ENCODE peak calls at places on chromosomes 1 and 21, in seven cellular contexts. H is pulmonary artery endothelial cell, Q is neural crest cell, F is NB4, B is endothelial cell of umbilical vein, L is NCI-H1694, V is GM12865. T is an unnamed sample.

GRCh38 chr1:46407636-46408035 is 13.5 kb downstream of the FAAH start:
- DNase-seq in H (no peak), Q (no peak), F (no peak), B (no peak), L (no peak), V (no peak), T (no peak)

GRCh38 chr1:2209400-2210083 is 15.0 kb upstream of the FAAP20 start:
- DNase-seq in H (no peak), Q (no peak), F (no peak), B (no peak), L (no peak), V (no peak), T (no peak)

GRCh38 chr1:2073382-2074230 is 23.4 kb downstream of the PRKCZ start:
- DNase-seq in H (no peak), Q (peak; percentile 58), F (no peak), B (no peak), L (peak; percentile 30), V (no peak), T (no peak)

GRCh38 chr1:167627865-167628641 is 2.0 kb upstream of the RCSD1 start:
- DNase-seq in H (no peak), Q (no peak), F (peak; percentile 96), B (no peak), L (no peak), V (peak; percentile 95), T (no peak)

GRCh38 chr1:112762541-112763141 is 47.5 kb upstream of the PPM1J start:
- DNase-seq in H (no peak), Q (no peak), F (no peak), B (no peak), L (peak; percentile 9), V (no peak), T (no peak)

GRCh38 chr1:77762072-77762476 is 2.4 kb upstream of the USP33 start:
- DNase-seq in H (no peak), Q (no peak), F (peak; percentile 41), B (peak; percentile 29), L (no peak), V (no peak), T (no peak)

GRCh38 chr1:2304921-2305681 is 77.0 kb downstream of the SKI start:
- DNase-seq in H (no peak), Q (no peak), F (no peak), B (no peak), L (no peak), V (no peak), T (no peak)

GRCh38 chr1:55050283-55050682 is 10.9 kb downstream of the PCSK9 start:
- DNase-seq in H (no peak), Q (no peak), F (no peak), B (no peak), L (peak; percentile 43), V (no peak), T (no peak)

GRCh38 chr1:114756949-114757454 is 782 bp downstream of the CSDE1 start:
- DNase-seq in H (no peak), Q (peak; percentile 36), F (peak; percentile 82), B (no peak), L (peak; percentile 44), V (no peak), T (no peak)

GRCh38 chr1:176017722-176018121 is 189.4 kb downstream of the COP1 start:
- DNase-seq in H (no peak), Q (no peak), F (no peak), B (no peak), L (no peak), V (no peak), T (no peak)

GRCh38 chr1:172447641-172448040 is 3.8 kb upstream of the PIGC start:
- DNase-seq in H (no peak), Q (no peak), F (peak; percentile 89), B (no peak), L (no peak), V (no peak), T (no peak)

GRCh38 chr21:25872271-25872670 is 137.5 kb downstream of the GABPA start:
- DNase-seq in H (no peak), Q (no peak), F (peak; percentile 1), B (no peak), L (no peak), V (no peak), T (no peak)

GRCh38 chr1:154973344-154974085 is 966 bp upstream of the CKS1B start:
- DNase-seq in H (peak; percentile 96), Q (peak; percentile 93), F (peak; percentile 95), B (peak; percentile 98), L (peak; percentile 93), V (peak; percentile 96), T (peak; percentile 75)

GRCh38 chr1:82007804-82008203 is 207.1 kb downstream of the ADGRL2 start:
- DNase-seq in H (no peak), Q (no peak), F (no peak), B (no peak), L (no peak), V (no peak), T (no peak)

GRCh38 chr1:150568567-150568966 is 10.8 kb downstream of the MCL1 start:
- DNase-seq in H (no peak), Q (no peak), F (no peak), B (no peak), L (no peak), V (peak; percentile 65), T (no peak)

GRCh38 chr1:161226320-161226711 is 456 bp downstream of the TOMM40L start:
- DNase-seq in H (no peak), Q (no peak), F (peak; percentile 27), B (no peak), L (no peak), V (peak; percentile 32), T (no peak)

GRCh38 chr21:34122047-34122446 is 48.7 kb downstream of the MRPS6 start:
- DNase-seq in H (no peak), Q (no peak), F (no peak), B (no peak), L (no peak), V (no peak), T (no peak)

GRCh38 chr1:53835491-53835890 is 2.6 kb downstream of the NDC1 start:
- DNase-seq in H (no peak), Q (no peak), F (no peak), B (no peak), L (no peak), V (peak; percentile 30), T (no peak)

GRCh38 chr1:202150607-202151006 is 6.1 kb upstream of the ARL8A start:
- DNase-seq in H (no peak), Q (no peak), F (peak; percentile 71), B (no peak), L (no peak), V (no peak), T (no peak)

GRCh38 chr1:85148524-85149250 is 52.1 kb downstream of the SYDE2 start:
- DNase-seq in H (no peak), Q (no peak), F (peak; percentile 5), B (no peak), L (no peak), V (peak; percentile 77), T (no peak)

GRCh38 chr21:37045556-37045955 is 27.3 kb downstream of the PIGP start:
- DNase-seq in H (no peak), Q (no peak), F (no peak), B (no peak), L (no peak), V (no peak), T (no peak)

GRCh38 chr1:67537647-67538018 is 107.4 kb upstream of the SERBP1 start:
- DNase-seq in H (no peak), Q (no peak), F (peak; percentile 21), B (no peak), L (no peak), V (no peak), T (no peak)

GRCh38 chr1:223628233-223628632 is 37.3 kb downstream of the CAPN8 start:
- DNase-seq in H (no peak), Q (peak; percentile 41), F (peak; percentile 68), B (no peak), L (peak; percentile 31), V (peak; percentile 51), T (no peak)

GRCh38 chr1:1118011-1118892 is 2.4 kb upstream of the C1orf159 start:
- DNase-seq in H (no peak), Q (no peak), F (no peak), B (no peak), L (no peak), V (no peak), T (no peak)

GRCh38 chr1:210558302-210558701 is 229.6 kb downstream of the HHAT start:
- DNase-seq in H (no peak), Q (no peak), F (no peak), B (no peak), L (no peak), V (no peak), T (no peak)

GRCh38 chr1:75234499-75235064 is 100.4 kb downstream of the LHX8 start:
- DNase-seq in H (no peak), Q (no peak), F (no peak), B (no peak), L (no peak), V (no peak), T (no peak)

GRCh38 chr1:153180556-153180955 is 22.7 kb upstream of the LELP1 start:
- DNase-seq in H (no peak), Q (no peak), F (no peak), B (no peak), L (no peak), V (no peak), T (no peak)

GRCh38 chr1:8374812-8375211 is 56.9 kb downstream of the SLC45A1 start:
- DNase-seq in H (no peak), Q (no peak), F (peak; percentile 45), B (peak; percentile 55), L (no peak), V (peak; percentile 22), T (no peak)

GRCh38 chr1:105485207-105485606 is 1571.3 kb upstream of the PRMT6 start:
- DNase-seq in H (no peak), Q (no peak), F (no peak), B (no peak), L (no peak), V (no peak), T (no peak)

GRCh38 chr1:48697066-48697707 is 79.5 kb downstream of the BEND5 start:
- DNase-seq in H (no peak), Q (peak; percentile 82), F (peak; percentile 60), B (peak; percentile 29), L (peak; percentile 82), V (peak; percentile 47), T (no peak)

GRCh38 chr1:206693029-206693428 is 8.3 kb downstream of the MAPKAPK2 start:
- DNase-seq in H (no peak), Q (no peak), F (no peak), B (peak; percentile 60), L (no peak), V (no peak), T (no peak)

GRCh38 chr21:25960423-25960822 is 210.1 kb downstream of the APP start:
- DNase-seq in H (no peak), Q (no peak), F (no peak), B (no peak), L (no peak), V (no peak), T (no peak)

GRCh38 chr21:42564561-42564971 is 50.9 kb downstream of the SLC37A1 start:
- DNase-seq in H (no peak), Q (no peak), F (no peak), B (no peak), L (no peak), V (no peak), T (no peak)

T was measured in NCI-H1417 treated with DMSO at 0.1 percent for 48 hours.